ENCODE peak calls at places on chromosomes 12 and 14, in six cellular contexts. K is transverse colon, N is Peyer's patch, F is uterus, H is IMR-90, X is stomach. R is an unnamed sample. For H3K4me1, the result is how much of the 10 kb centered on the place peaks cover.

GRCh38 chr12:120999191-121000120 is 16.8 kb downstream of the C12orf43 start:
- DNase-seq in H (peak), N (no peak), X (peak), F (no peak), K (no peak), R (no peak)

GRCh38 chr12:56007148-56007891 is 10.2 kb downstream of the SUOX start:
- DNase-seq in F (peak), N (peak), H (peak), X (peak), K (peak), R (peak)

GRCh38 chr12:29640589-29641345 is 143.0 kb downstream of the TMTC1 start:
- DNase-seq in N (no peak), H (peak), K (no peak), X (no peak), F (peak), R (peak)

GRCh38 chr14:21023817-21024667 is 819 bp downstream of the NDRG2 start:
- DNase-seq in K (peak), N (peak), X (peak), F (no peak), H (no peak), R (peak)

GRCh38 chr12:130628304-130628703 is 87.8 kb downstream of the RIMBP2 start:
- DNase-seq in F (no peak), H (no peak), K (no peak), X (no peak), N (no peak), R (no peak)

GRCh38 chr14:99241314-99242035 is 30.5 kb downstream of the BCL11B start:
- DNase-seq in K (no peak), X (no peak), F (no peak), N (no peak), H (no peak), R (no peak)

GRCh38 chr14:100246809-100247428 is 8.0 kb downstream of the YY1 start:
- DNase-seq in F (no peak), X (no peak), N (no peak), K (no peak), H (peak), R (no peak)

GRCh38 chr14:99479903-99480855 is 480 bp downstream of the SETD3 start:
- DNase-seq in H (peak), X (peak), K (peak), N (peak), F (peak), R (peak)

GRCh38 chr14:102891556-102891955 is 30.9 kb upstream of the AMN start:
- DNase-seq in K (no peak), N (no peak), H (peak), X (no peak), F (no peak), R (peak)

GRCh38 chr12:31009976-31010375 is 63.7 kb upstream of the DDX11 start:
- DNase-seq in K (no peak), N (no peak), X (no peak), H (no peak), F (no peak), R (no peak)

GRCh38 chr12:22990501-22990900 is 365.5 kb downstream of the ETNK1 start:
- DNase-seq in F (no peak), K (no peak), X (no peak), H (no peak), N (no peak), R (no peak)

GRCh38 chr12:83318386-83318971 is 631.8 kb downstream of the TMTC2 start:
- DNase-seq in N (no peak), X (no peak), F (no peak), K (no peak), H (peak), R (no peak)

GRCh38 chr12:65871865-65872645 is 47.8 kb downstream of the HMGA2 start:
- DNase-seq in H (no peak), F (no peak), N (no peak), X (no peak), K (no peak), R (no peak)

GRCh38 chr12:47907851-47908454 is 3.2 kb upstream of the VDR start:
- DNase-seq in H (no peak), K (no peak), F (no peak), N (no peak), X (no peak), R (no peak)

GRCh38 chr14:103693514-103693913 is 21.7 kb downstream of the XRCC3 start:
- DNase-seq in H (no peak), F (no peak), N (no peak), X (peak), K (peak), R (no peak)

GRCh38 chr12:24546084-24546483 is 402.8 kb downstream of the BCAT1 start:
- DNase-seq in K (no peak), X (no peak), F (no peak), H (no peak), N (no peak), R (no peak)

GRCh38 chr14:79585845-79586244 is 625.5 kb downstream of the DIO2 start:
- DNase-seq in X (no peak), F (no peak), H (peak), N (no peak), K (no peak), R (no peak)

GRCh38 chr14:74018029-74018703 is 922 bp downstream of the ENTPD5 start:
- DNase-seq in X (no peak), H (peak), N (no peak), K (no peak), F (no peak), R (no peak)

GRCh38 chr12:62434504-62435336 is 31.9 kb upstream of the MON2 start:
- DNase-seq in X (peak), K (peak), N (no peak), H (no peak), F (no peak), R (peak)

GRCh38 chr14:105532735-105533141 is 6.4 kb downstream of the TMEM121 start:
- DNase-seq in H (no peak), F (no peak), N (peak), X (no peak), K (no peak), R (no peak)

GRCh38 chr14:47270715-47271114 is 404.7 kb downstream of the MDGA2 start:
- DNase-seq in N (no peak), K (no peak), H (no peak), F (no peak), X (no peak), R (no peak)

GRCh38 chr14:60933920-60934655 is 46.8 kb downstream of the TRMT5 start:
- DNase-seq in F (no peak), X (no peak), N (no peak), H (no peak), K (no peak), R (no peak)

GRCh38 chr12:119180380-119181040 is 1.8 kb downstream of the HSPB8 start:
- DNase-seq in K (peak), F (peak), X (peak), N (no peak), H (peak), R (no peak)

GRCh38 chr14:30855345-30856037 is 18.9 kb upstream of the COCH start:
- DNase-seq in N (no peak), X (no peak), H (no peak), K (no peak), F (no peak), R (no peak)

GRCh38 chr12:108346727-108347710 is 7.9 kb upstream of the CMKLR1 start:
- DNase-seq in F (no peak), K (no peak), N (no peak), H (no peak), X (no peak), R (no peak)
- TF ChIP-seq CTCF in F (no peak), K (no peak), N (no peak), H (no peak), X (no peak), R (no peak)

DNA sequence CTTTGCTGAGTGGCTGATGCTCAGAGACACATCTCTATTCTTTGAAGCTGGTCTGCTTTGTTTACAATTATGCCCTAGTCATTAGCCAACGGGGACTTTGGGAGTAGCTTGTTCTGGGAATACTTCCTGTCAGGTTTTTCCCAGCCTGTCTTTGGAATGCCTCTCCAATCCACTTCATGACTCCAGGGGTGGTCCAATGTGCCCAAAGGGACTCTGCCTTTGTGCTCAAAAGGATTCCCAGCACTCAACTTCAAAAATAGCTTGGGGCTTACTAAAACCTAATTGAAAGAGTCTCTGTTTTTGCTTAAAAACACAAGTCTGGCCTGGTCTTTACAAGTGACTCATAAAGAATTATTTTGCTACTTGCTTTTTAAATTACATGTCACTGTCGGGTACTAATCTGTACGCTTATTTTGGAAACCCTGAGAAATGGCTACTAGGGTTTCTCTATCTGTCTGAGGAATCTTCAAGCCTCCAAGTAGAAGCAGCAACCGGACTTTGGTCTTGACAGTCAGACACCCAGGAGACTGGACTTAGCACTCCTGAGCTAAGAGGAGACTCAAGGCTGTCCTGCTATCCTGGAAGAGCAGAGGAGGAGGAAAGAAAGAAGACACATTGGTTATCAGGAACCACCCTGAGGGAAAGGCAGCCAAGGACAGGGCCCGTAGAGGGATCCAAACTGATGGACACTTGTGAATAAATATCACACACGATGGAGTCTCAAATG is 20.7 kb downstream of the PHLDA1 start:
- DNase-seq in K (no peak), N (no peak), X (no peak), F (no peak), H (peak), R (no peak)
- H3K4me1 ChIP-seq in K (under half), N (under half), X (under half), F (under half), H (under half), R (under half)

DNA sequence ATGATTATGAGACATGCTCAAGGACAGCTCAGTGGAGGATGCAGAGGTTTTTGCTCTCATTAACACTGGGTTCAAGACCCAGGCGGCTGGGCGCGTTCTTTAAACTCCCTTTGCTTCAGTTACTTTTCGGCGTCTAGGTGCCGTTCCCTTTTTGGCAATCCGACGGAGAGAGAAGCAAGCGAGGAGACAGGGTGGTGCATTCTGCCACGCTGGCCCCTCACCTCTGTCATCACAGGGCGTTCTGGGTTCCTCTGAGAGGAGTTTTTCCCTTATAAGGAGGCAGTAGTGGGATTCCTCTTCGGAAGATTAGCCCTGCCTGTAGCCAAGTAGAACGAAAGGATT is 9.0 kb upstream of the NEMF start:
- DNase-seq in K (peak), X (peak), H (peak), N (peak), F (peak), R (peak)
- TF ChIP-seq POLR2A in K (no peak), X (no peak), H (peak), N (no peak), F (no peak), R (peak)

GRCh38 chr12:16118586-16118985 is 158.9 kb downstream of the SLC15A5 start:
- DNase-seq in X (no peak), K (no peak), F (no peak), N (no peak), H (no peak), R (no peak)
- TF ChIP-seq CTCF in X (no peak), K (no peak), F (no peak), N (no peak), H (no peak), R (no peak)

R was measured in right lobe of liver.